ENCODE peak calls at places on chromosomes 5 and 9, in five cellular contexts. One of them, this sample, is unnamed.

GRCh38 chr5:174339130-174339529 is 293.6 kb downstream of the NSG2 start:
- DNase-seq in ovary: no peak
- DNase-seq in stomach: no peak
- DNase-seq in A549: no peak
- DNase-seq in erythroblast: no peak
- DNase-seq in this sample: no peak

GRCh38 chr9:5851445-5851844 is 18.5 kb upstream of the ERMP1 start:
- DNase-seq in stomach: no peak
- DNase-seq in ovary: no peak
- DNase-seq in erythroblast: peak; percentile 21
- DNase-seq in A549: no peak
- DNase-seq in this sample: peak; percentile 33

GRCh38 chr5:27083763-27084420 is 45.5 kb upstream of the CDH9 start:
- DNase-seq in stomach: no peak
- DNase-seq in ovary: no peak
- DNase-seq in A549: no peak
- DNase-seq in erythroblast: no peak
- DNase-seq in this sample: no peak

GRCh38 chr9:114691956-114692295 is 9.9 kb upstream of the TEX48 start:
- DNase-seq in ovary: no peak
- DNase-seq in A549: no peak
- DNase-seq in erythroblast: no peak
- DNase-seq in stomach: no peak
- DNase-seq in this sample: no peak

GRCh38 chr5:71653119-71653518 is 66.0 kb upstream of the CARTPT start:
- DNase-seq in ovary: no peak
- DNase-seq in erythroblast: no peak
- DNase-seq in A549: no peak
- DNase-seq in stomach: no peak
- DNase-seq in this sample: no peak

GRCh38 chr9:130265431-130266235 is at the start of gene HMCN2:
- DNase-seq in erythroblast: no peak
- DNase-seq in A549: no peak
- DNase-seq in stomach: no peak
- DNase-seq in ovary: no peak
- DNase-seq in this sample: no peak

GRCh38 chr9:131678499-131679111 is 61.3 kb downstream of the RAPGEF1 start:
- DNase-seq in stomach: peak; percentile 68
- DNase-seq in A549: peak; percentile 67
- DNase-seq in ovary: peak; percentile 45
- DNase-seq in erythroblast: peak; percentile 42
- DNase-seq in this sample: peak; percentile 66

GRCh38 chr5:111548992-111549649 is 36.8 kb upstream of the STARD4 start:
- DNase-seq in erythroblast: no peak
- DNase-seq in A549: peak; percentile 4
- DNase-seq in ovary: no peak
- DNase-seq in stomach: peak; percentile 48
- DNase-seq in this sample: no peak

GRCh38 chr5:135193213-135194125 is 159.4 kb upstream of the PITX1 start:
- DNase-seq in stomach: no peak
- DNase-seq in erythroblast: no peak
- DNase-seq in ovary: no peak
- DNase-seq in A549: no peak
- DNase-seq in this sample: no peak

GRCh38 chr5:31854625-31855526 is 215.9 kb downstream of the PDZD2 start:
- DNase-seq in erythroblast: no peak
- DNase-seq in ovary: peak; percentile 53
- DNase-seq in stomach: peak; percentile 50
- DNase-seq in A549: peak; percentile 20
- DNase-seq in this sample: peak; percentile 25

GRCh38 chr9:34085581-34086500 is 37.2 kb upstream of the UBAP2 start:
- DNase-seq in erythroblast: no peak
- DNase-seq in stomach: no peak
- DNase-seq in ovary: peak; percentile 24
- DNase-seq in A549: no peak
- DNase-seq in this sample: no peak

GRCh38 chr5:68698025-68698940 is 395.5 kb upstream of the SLC30A5 start:
- DNase-seq in ovary: no peak
- DNase-seq in stomach: no peak
- DNase-seq in erythroblast: peak; percentile 87
- DNase-seq in A549: no peak
- DNase-seq in this sample: no peak

GRCh38 chr9:88803551-88804288 is 187.5 kb upstream of the S1PR3 start:
- DNase-seq in erythroblast: no peak
- DNase-seq in A549: no peak
- DNase-seq in stomach: no peak
- DNase-seq in ovary: no peak
- DNase-seq in this sample: no peak

GRCh38 chr5:174575043-174575442 is 149.3 kb upstream of the MSX2 start:
- DNase-seq in stomach: no peak
- DNase-seq in A549: no peak
- DNase-seq in erythroblast: no peak
- DNase-seq in ovary: no peak
- DNase-seq in this sample: no peak

GRCh38 chr5:35743644-35744043 is 113.0 kb upstream of the IL7R start:
- DNase-seq in erythroblast: no peak
- DNase-seq in ovary: no peak
- DNase-seq in A549: no peak
- DNase-seq in stomach: no peak
- DNase-seq in this sample: no peak

GRCh38 chr5:148455055-148455675 is 71.4 kb downstream of the FBXO38 start:
- DNase-seq in ovary: no peak
- DNase-seq in A549: no peak
- DNase-seq in erythroblast: no peak
- DNase-seq in stomach: no peak
- DNase-seq in this sample: no peak

GRCh38 chr9:95206143-95206542 is 111.4 kb downstream of the FANCC start:
- DNase-seq in erythroblast: no peak
- DNase-seq in A549: no peak
- DNase-seq in ovary: no peak
- DNase-seq in stomach: no peak
- DNase-seq in this sample: no peak

GRCh38 chr5:147452137-147452838 is 57.6 kb downstream of the DPYSL3 start:
- DNase-seq in A549: no peak
- DNase-seq in ovary: peak; percentile 14
- DNase-seq in stomach: no peak
- DNase-seq in erythroblast: no peak
- DNase-seq in this sample: no peak

GRCh38 chr5:65394078-65394477 is 87.6 kb downstream of the ADAMTS6 start:
- DNase-seq in ovary: peak; percentile 16
- DNase-seq in erythroblast: no peak
- DNase-seq in stomach: no peak
- DNase-seq in A549: peak; percentile 2
- DNase-seq in this sample: no peak

GRCh38 chr9:2418619-2419018 is 203.0 kb upstream of the VLDLR start:
- DNase-seq in A549: no peak
- DNase-seq in ovary: peak; percentile 36
- DNase-seq in erythroblast: no peak
- DNase-seq in stomach: no peak
- DNase-seq in this sample: no peak

DNA sequence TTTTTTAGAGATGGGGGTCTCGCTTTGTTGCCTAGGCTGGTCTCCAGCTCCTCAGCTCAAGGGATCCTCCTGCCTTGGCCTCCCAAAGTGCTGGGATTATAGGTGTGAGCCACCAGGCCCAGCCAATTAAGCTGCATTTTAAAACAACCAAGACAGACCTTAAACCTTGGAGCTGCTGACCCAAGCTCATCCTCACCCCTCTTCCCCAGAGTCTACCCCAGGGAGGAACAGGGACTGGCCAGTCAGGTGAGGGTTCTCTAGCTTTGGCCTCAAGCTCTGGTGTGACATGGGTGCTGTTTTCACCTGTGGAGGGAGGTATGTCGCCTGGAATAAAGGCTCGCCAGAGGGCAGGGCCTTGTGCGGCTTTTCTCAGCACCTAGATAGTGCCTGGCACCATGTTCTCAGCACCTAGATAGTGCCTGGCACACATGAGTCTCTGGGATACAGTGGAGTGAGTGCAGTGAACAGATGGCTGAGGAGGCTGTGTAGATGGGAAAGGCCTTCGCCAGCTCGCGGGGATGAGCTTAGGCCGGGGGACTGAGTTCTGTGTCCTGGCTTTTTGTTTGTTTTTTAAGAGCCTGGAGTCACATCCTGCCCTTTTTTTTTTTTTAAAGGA is 7.4 kb downstream of the CDK9 start:
- DNase-seq in A549: no peak
- DNase-seq in ovary: peak; percentile 27
- DNase-seq in stomach: peak; percentile 48
- DNase-seq in erythroblast: no peak
- DNase-seq in this sample: no peak
- TF ChIP-seq POLR2A in A549: no peak
- TF ChIP-seq POLR2A in ovary: no peak
- TF ChIP-seq POLR2A in stomach: no peak
- TF ChIP-seq POLR2A in erythroblast: no peak
- TF ChIP-seq POLR2A in this sample: peak; percentile 57

GRCh38 chr5:14266171-14266570 is 123.0 kb downstream of the TRIO start:
- DNase-seq in ovary: no peak
- DNase-seq in erythroblast: no peak
- DNase-seq in stomach: no peak
- DNase-seq in A549: no peak
- DNase-seq in this sample: no peak

GRCh38 chr5:14265574-14265973 is 122.4 kb downstream of the TRIO start:
- DNase-seq in stomach: no peak
- DNase-seq in ovary: no peak
- DNase-seq in erythroblast: no peak
- DNase-seq in A549: peak; percentile 75
- DNase-seq in this sample: no peak

GRCh38 chr5:14266686-14267085 is 123.5 kb downstream of the TRIO start:
- DNase-seq in stomach: no peak
- DNase-seq in A549: no peak
- DNase-seq in ovary: no peak
- DNase-seq in erythroblast: peak; percentile 69
- DNase-seq in this sample: no peak

GRCh38 chr5:14263700-14264099 is 120.6 kb downstream of the TRIO start:
- DNase-seq in stomach: no peak
- DNase-seq in erythroblast: no peak
- DNase-seq in A549: no peak
- DNase-seq in ovary: no peak
- DNase-seq in this sample: no peak

DNA sequence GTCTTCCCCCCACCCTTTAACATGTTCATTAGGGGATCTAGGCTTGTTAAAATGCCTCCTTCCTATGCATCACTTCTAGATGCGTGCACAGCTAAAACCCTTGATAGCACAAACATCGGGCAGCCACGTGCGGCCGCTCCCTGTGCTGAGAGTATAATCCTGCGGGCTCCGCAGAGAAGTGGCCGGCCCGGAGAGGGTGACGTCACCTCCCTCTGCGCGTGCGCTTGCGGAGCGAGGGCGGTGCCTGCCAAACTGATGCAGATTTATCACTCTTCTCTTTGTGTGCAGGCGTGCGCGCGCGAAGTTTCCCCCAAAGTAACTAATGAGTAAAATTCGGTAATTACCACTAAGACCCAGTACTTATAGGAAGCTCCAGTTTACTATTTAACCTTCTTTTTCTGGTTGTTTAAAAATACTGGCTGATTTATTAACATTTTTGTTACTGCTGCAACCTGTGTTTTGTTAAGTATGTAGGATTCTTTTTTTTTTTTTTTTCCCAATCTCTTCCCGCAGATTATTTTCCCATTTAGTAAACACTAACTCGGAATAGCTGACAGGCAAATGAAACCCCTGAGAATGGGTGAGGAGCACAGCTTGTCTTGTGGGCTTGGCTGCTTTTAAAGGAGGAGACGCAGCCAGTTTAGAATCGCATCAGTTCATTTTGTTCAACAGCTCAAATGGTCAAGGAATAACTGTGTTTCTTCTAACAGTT is 121.6 kb downstream of the TRIO start:
- DNase-seq in A549: peak; percentile 93
- DNase-seq in stomach: peak; percentile 92
- DNase-seq in ovary: peak; percentile 89
- DNase-seq in erythroblast: peak; percentile 91
- DNase-seq in this sample: peak; percentile 44
- TF ChIP-seq POLR2A in A549: peak; percentile 52
- TF ChIP-seq POLR2A in stomach: no peak
- TF ChIP-seq POLR2A in ovary: peak; percentile 50
- TF ChIP-seq POLR2A in erythroblast: no peak
- TF ChIP-seq POLR2A in this sample: no peak

DNA sequence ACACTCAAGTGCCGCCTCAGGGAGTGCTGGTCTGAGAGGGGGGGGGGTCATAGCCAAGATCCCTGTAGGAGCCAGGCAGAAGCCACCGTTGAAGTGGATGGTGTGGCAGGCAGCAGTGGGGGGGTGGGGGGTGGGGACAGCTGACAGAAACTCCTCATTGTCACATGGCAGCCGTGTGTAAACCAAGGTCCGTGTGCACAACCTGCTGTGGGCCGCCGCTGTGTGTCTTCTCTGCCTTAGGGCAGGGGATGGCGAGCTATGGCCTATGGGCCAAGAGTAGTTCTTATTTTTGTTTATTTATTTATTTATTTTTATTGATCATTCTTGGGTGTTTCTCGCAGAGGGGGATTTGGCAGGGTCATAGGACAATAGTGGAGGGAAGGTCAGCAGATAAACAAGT is 13.4 kb downstream of the SQSTM1 start:
- DNase-seq in stomach: no peak
- DNase-seq in ovary: no peak
- DNase-seq in erythroblast: no peak
- DNase-seq in A549: no peak
- DNase-seq in this sample: no peak
- TF ChIP-seq POLR2A in stomach: no peak
- TF ChIP-seq POLR2A in ovary: no peak
- TF ChIP-seq POLR2A in erythroblast: no peak
- TF ChIP-seq POLR2A in A549: no peak
- TF ChIP-seq POLR2A in this sample: no peak

DNA sequence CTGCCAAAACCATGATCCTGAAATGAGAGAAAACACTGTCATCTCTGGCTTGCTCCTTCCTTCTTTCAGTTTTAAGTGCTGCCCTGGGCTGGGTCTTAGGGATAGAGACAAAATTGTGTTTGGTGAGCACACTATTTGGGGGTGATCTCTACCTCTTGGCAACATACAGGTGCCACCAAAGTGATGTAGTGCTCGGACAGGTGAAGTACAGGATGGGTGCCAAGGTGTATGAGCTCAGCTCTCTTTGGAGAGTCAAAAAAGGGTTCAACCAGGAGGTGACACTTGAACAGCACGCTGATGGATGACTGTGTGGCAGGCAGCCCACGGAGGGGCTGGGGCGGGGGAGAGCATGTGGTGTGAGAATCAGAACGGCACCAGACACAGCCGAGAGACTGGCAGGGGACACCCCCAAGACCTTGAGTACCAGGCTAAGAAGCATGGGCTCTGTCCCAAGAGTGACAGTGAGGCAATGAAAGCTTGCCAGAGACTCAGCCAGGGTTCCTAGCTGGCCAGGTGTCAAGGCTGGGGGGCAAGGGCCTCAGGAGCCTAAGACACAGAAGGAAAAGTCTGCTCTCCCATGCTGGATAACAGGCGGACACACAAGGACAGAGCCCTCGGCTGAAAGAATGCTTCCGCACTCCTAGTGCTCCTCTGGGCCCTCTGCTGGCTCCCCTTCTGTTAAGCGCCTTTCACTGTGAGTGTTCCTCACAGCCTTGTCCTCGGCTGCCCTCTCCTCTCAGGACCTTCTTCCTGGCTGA is 2.5 kb downstream of the NHP2 start:
- DNase-seq in stomach: no peak
- DNase-seq in A549: peak; percentile 27
- DNase-seq in ovary: no peak
- DNase-seq in erythroblast: no peak
- DNase-seq in this sample: no peak
- TF ChIP-seq POLR2A in stomach: no peak
- TF ChIP-seq POLR2A in A549: no peak
- TF ChIP-seq POLR2A in ovary: no peak
- TF ChIP-seq POLR2A in erythroblast: no peak
- TF ChIP-seq POLR2A in this sample: peak; percentile 54